ENCODE peak calls at places on chromosome 19, in six cellular contexts. One of them, this sample, is unnamed.

GRCh38 chr19:34759218-34759917 is 13.6 kb downstream of the ZNF599 start:
- DNase-seq in HAP-1: no peak
- DNase-seq in left ventricle myocardium inferior: no peak
- DNase-seq in iPS DF 6.9: no peak
- DNase-seq in psoas muscle: no peak
- DNase-seq in uterus: no peak
- DNase-seq in this sample: no peak

GRCh38 chr19:821976-822773 is 420 bp upstream of the PLPPR3 start:
- DNase-seq in left ventricle myocardium inferior: no peak
- DNase-seq in HAP-1: no peak
- DNase-seq in psoas muscle: no peak
- DNase-seq in iPS DF 6.9: no peak
- DNase-seq in uterus: no peak
- DNase-seq in this sample: no peak

GRCh38 chr19:42378225-42378929 is 11.7 kb downstream of the CNFN start:
- DNase-seq in left ventricle myocardium inferior: no peak
- DNase-seq in iPS DF 6.9: no peak
- DNase-seq in HAP-1: no peak
- DNase-seq in uterus: no peak
- DNase-seq in psoas muscle: no peak
- DNase-seq in this sample: no peak

GRCh38 chr19:5434351-5434917 is 20.8 kb upstream of the ZNRF4 start:
- DNase-seq in left ventricle myocardium inferior: no peak
- DNase-seq in HAP-1: no peak
- DNase-seq in psoas muscle: no peak
- DNase-seq in iPS DF 6.9: no peak
- DNase-seq in uterus: no peak
- DNase-seq in this sample: no peak

GRCh38 chr19:34963531-34964406 is at the start of gene ZNF792:
- DNase-seq in left ventricle myocardium inferior: peak; percentile 69
- DNase-seq in HAP-1: peak; percentile 58
- DNase-seq in iPS DF 6.9: peak; percentile 29
- DNase-seq in psoas muscle: peak; percentile 70
- DNase-seq in uterus: peak; percentile 54
- DNase-seq in this sample: peak; percentile 62

GRCh38 chr19:16106121-16106520 is 5.6 kb upstream of the RAB8A start:
- DNase-seq in psoas muscle: no peak
- DNase-seq in HAP-1: no peak
- DNase-seq in left ventricle myocardium inferior: no peak
- DNase-seq in iPS DF 6.9: no peak
- DNase-seq in uterus: no peak
- DNase-seq in this sample: no peak

GRCh38 chr19:2266183-2266993 is 10.2 kb upstream of the JSRP1 start:
- DNase-seq in psoas muscle: peak; percentile 86
- DNase-seq in iPS DF 6.9: no peak
- DNase-seq in HAP-1: no peak
- DNase-seq in uterus: peak; percentile 78
- DNase-seq in left ventricle myocardium inferior: peak; percentile 89
- DNase-seq in this sample: no peak

GRCh38 chr19:1825909-1826556 is 14.0 kb upstream of the ATP8B3 start:
- DNase-seq in psoas muscle: peak; percentile 75
- DNase-seq in HAP-1: peak; percentile 34
- DNase-seq in left ventricle myocardium inferior: peak; percentile 66
- DNase-seq in uterus: peak; percentile 77
- DNase-seq in iPS DF 6.9: peak; percentile 81
- DNase-seq in this sample: peak; percentile 71

GRCh38 chr19:23799321-23799720 is 40.6 kb upstream of the ZNF681 start:
- DNase-seq in psoas muscle: no peak
- DNase-seq in iPS DF 6.9: no peak
- DNase-seq in left ventricle myocardium inferior: no peak
- DNase-seq in HAP-1: no peak
- DNase-seq in uterus: no peak
- DNase-seq in this sample: no peak

GRCh38 chr19:54388803-54389144 is 24.0 kb upstream of the LAIR1 start:
- DNase-seq in left ventricle myocardium inferior: no peak
- DNase-seq in psoas muscle: no peak
- DNase-seq in HAP-1: no peak
- DNase-seq in uterus: no peak
- DNase-seq in iPS DF 6.9: no peak
- DNase-seq in this sample: no peak

GRCh38 chr19:15098505-15098904 is 8.7 kb upstream of the SYDE1 start:
- DNase-seq in psoas muscle: no peak
- DNase-seq in left ventricle myocardium inferior: no peak
- DNase-seq in uterus: no peak
- DNase-seq in iPS DF 6.9: no peak
- DNase-seq in HAP-1: no peak
- DNase-seq in this sample: no peak

GRCh38 chr19:15096223-15096622 is 11.0 kb upstream of the SYDE1 start:
- DNase-seq in uterus: no peak
- DNase-seq in iPS DF 6.9: no peak
- DNase-seq in psoas muscle: no peak
- DNase-seq in HAP-1: no peak
- DNase-seq in left ventricle myocardium inferior: no peak
- DNase-seq in this sample: no peak

GRCh38 chr19:15101479-15102082 is 5.6 kb upstream of the SYDE1 start:
- DNase-seq in psoas muscle: no peak
- DNase-seq in left ventricle myocardium inferior: no peak
- DNase-seq in HAP-1: no peak
- DNase-seq in uterus: no peak
- DNase-seq in iPS DF 6.9: peak; percentile 58
- DNase-seq in this sample: no peak

GRCh38 chr19:15104003-15104402 is 3.2 kb upstream of the SYDE1 start:
- DNase-seq in HAP-1: no peak
- DNase-seq in uterus: no peak
- DNase-seq in psoas muscle: no peak
- DNase-seq in left ventricle myocardium inferior: no peak
- DNase-seq in iPS DF 6.9: no peak
- DNase-seq in this sample: no peak

DNA sequence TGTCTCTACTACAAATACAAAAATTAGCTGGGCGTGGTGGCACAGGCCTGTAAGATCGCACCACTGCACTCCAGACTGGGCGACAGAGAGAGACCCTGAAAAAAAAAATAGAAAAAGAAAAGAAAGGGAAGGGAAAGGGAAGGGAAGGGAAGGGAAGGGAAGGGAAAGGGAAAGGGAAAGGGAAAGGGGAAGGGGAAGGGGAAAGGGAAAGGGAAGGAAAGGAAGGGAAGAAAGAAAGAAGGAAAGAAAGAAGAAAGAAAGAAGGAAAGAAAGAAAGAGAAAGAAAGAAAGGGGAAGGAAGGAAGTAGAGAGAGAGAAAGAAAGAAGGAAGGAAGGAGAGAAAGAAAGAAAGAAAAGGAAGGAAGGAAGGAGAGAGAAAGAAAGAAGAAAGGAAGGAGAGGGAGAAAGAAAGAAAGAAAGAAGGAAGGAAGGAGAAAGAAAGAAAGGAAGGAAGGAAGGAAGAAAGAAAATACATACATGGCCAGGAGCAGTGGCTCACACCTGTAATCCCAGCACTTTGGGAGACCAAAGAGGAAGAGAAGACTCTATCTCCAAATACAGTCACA is 8.1 kb upstream of the SYDE1 start:
- DNase-seq in iPS DF 6.9: no peak
- DNase-seq in uterus: no peak
- DNase-seq in left ventricle myocardium inferior: no peak
- DNase-seq in psoas muscle: no peak
- DNase-seq in HAP-1: no peak
- DNase-seq in this sample: no peak
- H3K4me3 ChIP-seq in iPS DF 6.9: no peak overlapping the region
- H3K4me3 ChIP-seq in uterus: no peak overlapping the region
- H3K4me3 ChIP-seq in left ventricle myocardium inferior: no peak overlapping the region
- H3K4me3 ChIP-seq in psoas muscle: no peak overlapping the region
- H3K4me3 ChIP-seq in HAP-1: no peak overlapping the region
- H3K4me3 ChIP-seq in this sample: no peak overlapping the region

GRCh38 chr19:44741841-44742352 is 6.6 kb upstream of the BCL3 start:
- DNase-seq in iPS DF 6.9: no peak
- DNase-seq in uterus: peak; percentile 99
- DNase-seq in left ventricle myocardium inferior: peak; percentile 97
- DNase-seq in psoas muscle: peak; percentile 98
- DNase-seq in HAP-1: peak; percentile 52
- DNase-seq in this sample: peak; percentile 87
- H3K4me1 ChIP-seq in iPS DF 6.9: peaks cover 3% of the 10 kb centered on the region
- H3K4me1 ChIP-seq in uterus: peaks cover 7% of the 10 kb centered on the region
- H3K4me1 ChIP-seq in left ventricle myocardium inferior: peaks cover 74% of the 10 kb centered on the region
- H3K4me1 ChIP-seq in psoas muscle: peaks cover 46% of the 10 kb centered on the region
- H3K4me1 ChIP-seq in HAP-1: peaks cover 11% of the 10 kb centered on the region
- H3K4me1 ChIP-seq in this sample: peaks cover 66% of the 10 kb centered on the region

DNA sequence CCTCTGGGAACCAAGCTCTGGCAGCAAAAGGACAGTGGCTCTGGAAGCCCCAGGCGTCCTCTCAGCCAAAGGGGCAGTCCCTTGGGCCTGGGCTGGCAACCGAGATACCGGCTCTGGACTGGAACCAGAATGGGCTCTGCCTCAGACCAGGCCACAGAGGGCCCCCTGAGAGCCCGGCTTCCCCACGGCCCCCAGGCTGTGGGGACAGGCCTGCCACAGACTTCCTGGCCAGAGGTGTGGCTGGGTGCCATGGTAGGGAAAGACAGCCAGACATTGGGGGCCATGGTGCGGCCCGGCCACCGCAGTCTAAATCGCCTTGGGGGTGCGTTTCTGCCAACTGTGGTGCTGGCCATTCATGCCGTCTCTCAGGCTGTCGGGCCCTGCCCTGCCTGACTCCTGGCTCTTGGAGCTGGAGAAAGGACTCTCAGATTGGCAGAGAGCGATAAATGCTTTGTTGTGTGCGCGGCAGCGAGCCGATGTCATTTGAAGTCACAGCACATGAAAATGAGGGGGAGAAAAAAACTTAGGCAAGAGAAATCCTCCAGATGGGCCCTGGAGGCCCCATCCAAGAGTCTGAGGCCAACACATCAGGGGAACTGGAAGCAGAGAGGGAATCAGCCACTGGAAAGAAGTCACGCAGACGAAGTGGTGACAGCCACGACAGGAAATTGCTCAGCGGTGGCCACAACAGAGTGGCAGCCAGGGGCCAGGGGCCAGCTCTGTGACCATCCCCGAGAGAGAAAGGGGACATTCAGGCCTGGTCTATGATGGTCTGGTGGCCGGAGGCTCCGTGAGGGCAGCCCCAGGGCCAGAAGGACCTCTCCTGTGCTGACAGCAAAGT is 26.5 kb downstream of the SH3GL1 start:
- DNase-seq in uterus: no peak
- DNase-seq in psoas muscle: peak; percentile 70
- DNase-seq in left ventricle myocardium inferior: peak; percentile 55
- DNase-seq in HAP-1: no peak
- DNase-seq in iPS DF 6.9: no peak
- DNase-seq in this sample: no peak
- H3K4me3 ChIP-seq in uterus: no peak overlapping the region
- H3K4me3 ChIP-seq in psoas muscle: peak overlapping the region; percentile 31
- H3K4me3 ChIP-seq in left ventricle myocardium inferior: peak overlapping the region; percentile 37
- H3K4me3 ChIP-seq in HAP-1: no peak overlapping the region
- H3K4me3 ChIP-seq in iPS DF 6.9: no peak overlapping the region
- H3K4me3 ChIP-seq in this sample: no peak overlapping the region

GRCh38 chr19:18440936-18441803 is 3.2 kb upstream of the ISYNA1 start:
- DNase-seq in left ventricle myocardium inferior: no peak
- DNase-seq in uterus: no peak
- DNase-seq in psoas muscle: no peak
- DNase-seq in iPS DF 6.9: no peak
- DNase-seq in HAP-1: no peak
- DNase-seq in this sample: no peak
- H3K4me1 ChIP-seq in left ventricle myocardium inferior: peaks cover 38% of the 10 kb centered on the region
- H3K4me1 ChIP-seq in uterus: peaks cover 10% of the 10 kb centered on the region
- H3K4me1 ChIP-seq in psoas muscle: peaks cover 18% of the 10 kb centered on the region
- H3K4me1 ChIP-seq in iPS DF 6.9: peaks cover 10% of the 10 kb centered on the region
- H3K4me1 ChIP-seq in HAP-1: peaks cover 21% of the 10 kb centered on the region
- H3K4me1 ChIP-seq in this sample: peaks cover 14% of the 10 kb centered on the region

DNA sequence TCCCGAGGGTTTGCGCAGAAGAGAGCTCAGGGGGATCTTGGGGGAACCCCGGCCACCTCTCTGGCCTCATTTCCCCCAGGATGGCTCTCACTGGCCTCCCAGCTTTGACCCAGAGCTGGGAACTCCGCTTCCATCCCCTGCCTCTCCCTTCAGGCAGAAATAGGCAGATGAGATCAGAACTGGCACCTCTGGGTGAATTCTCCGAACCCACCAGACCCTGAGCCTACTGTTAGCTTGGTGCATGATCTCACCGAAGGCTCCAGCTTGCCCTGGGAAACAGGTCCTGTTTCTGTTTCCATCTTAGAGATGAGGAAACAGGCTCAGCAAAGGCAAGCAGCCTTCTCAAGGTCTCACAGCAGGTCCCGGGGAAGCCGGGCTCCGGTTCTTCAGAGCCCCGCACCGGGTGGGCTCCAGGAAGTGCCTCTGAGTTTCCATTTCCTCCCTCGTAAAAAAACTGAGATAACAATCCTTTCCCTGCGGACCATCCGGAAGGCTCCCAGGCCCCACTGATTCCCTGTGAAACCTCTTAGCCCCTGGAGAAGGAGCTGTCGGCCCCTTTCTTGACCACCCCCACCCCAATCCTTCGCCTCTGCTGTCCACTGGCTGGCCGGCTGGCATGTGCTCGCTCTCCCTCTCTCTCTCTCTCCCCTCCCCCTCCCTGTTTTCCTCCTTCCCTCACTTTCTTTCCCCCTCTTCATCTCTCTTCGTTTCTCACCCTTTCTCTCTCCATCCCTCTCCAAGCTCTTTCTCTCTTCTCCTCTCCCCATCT is 2.1 kb downstream of the NECTIN2 start:
- DNase-seq in uterus: peak; percentile 44
- DNase-seq in HAP-1: no peak
- DNase-seq in iPS DF 6.9: no peak
- DNase-seq in psoas muscle: no peak
- DNase-seq in left ventricle myocardium inferior: no peak
- DNase-seq in this sample: no peak
- H3K4me3 ChIP-seq in uterus: peak overlapping the region; percentile 100
- H3K4me3 ChIP-seq in HAP-1: peak overlapping the region; percentile 94
- H3K4me3 ChIP-seq in iPS DF 6.9: peak overlapping the region; percentile 98
- H3K4me3 ChIP-seq in psoas muscle: peak overlapping the region; percentile 78
- H3K4me3 ChIP-seq in left ventricle myocardium inferior: peak overlapping the region; percentile 100
- H3K4me3 ChIP-seq in this sample: peak overlapping the region; percentile 72

GRCh38 chr19:17560205-17560595 is 4.8 kb downstream of the COLGALT1 start:
- DNase-seq in HAP-1: no peak
- DNase-seq in left ventricle myocardium inferior: no peak
- DNase-seq in uterus: peak; percentile 46
- DNase-seq in iPS DF 6.9: no peak
- DNase-seq in psoas muscle: peak; percentile 53
- DNase-seq in this sample: no peak
- H3K4me1 ChIP-seq in HAP-1: peaks cover 4% of the 10 kb centered on the region
- H3K4me1 ChIP-seq in left ventricle myocardium inferior: peaks cover 72% of the 10 kb centered on the region
- H3K4me1 ChIP-seq in uterus: peaks cover 8% of the 10 kb centered on the region
- H3K4me1 ChIP-seq in iPS DF 6.9: no peaks in the 10 kb centered on the region
- H3K4me1 ChIP-seq in psoas muscle: peaks cover 13% of the 10 kb centered on the region
- H3K4me1 ChIP-seq in this sample: peaks cover 6% of the 10 kb centered on the region